ENCODE peak calls at places on chromosomes 11 and 22, in six cellular contexts. H is transverse colon, T is lower lobe of right lung, B is stomach, C is B cell, O is HFFc6. I is an unnamed sample.
A peak's percentile ranks its signal among the peaks of the same experiment; 100 is the strongest.

GRCh38 chr11:64869571-64870175 is 8.7 kb downstream of the EHD1 start:
- DNase-seq in H (no peak), T (no peak), B (no peak), C (no peak), O (no peak), I (no peak)

GRCh38 chr22:41345807-41346335 is 35.9 kb upstream of the TEF start:
- DNase-seq in H (no peak), T (no peak), B (no peak), C (no peak), O (no peak), I (no peak)

GRCh38 chr11:37182036-37182435 is 584.0 kb upstream of the RAG2 start:
- DNase-seq in H (no peak), T (no peak), B (no peak), C (no peak), O (no peak), I (no peak)

GRCh38 chr11:78187366-78188011 is 937 bp downstream of the KCTD21 start:
- DNase-seq in H (no peak), T (no peak), B (no peak), C (no peak), O (no peak), I (no peak)

GRCh38 chr22:28799834-28800307 is 498 bp downstream of the XBP1 start:
- DNase-seq in H (peak; percentile 73), T (peak; percentile 83), B (peak; percentile 72), C (no peak), O (peak; percentile 22), I (peak; percentile 45)

GRCh38 chr11:6353367-6353987 is 33.2 kb upstream of the CAVIN3 start:
- DNase-seq in H (peak; percentile 55), T (peak; percentile 60), B (peak; percentile 75), C (peak; percentile 70), O (peak; percentile 7), I (no peak)

GRCh38 chr11:69007978-69008381 is 5.1 kb downstream of the MRGPRF start:
- DNase-seq in H (no peak), T (peak; percentile 37), B (no peak), C (no peak), O (no peak), I (no peak)

GRCh38 chr11:57321996-57322880 is 2.5 kb downstream of the TNKS1BP1 start:
- DNase-seq in H (peak; percentile 90), T (peak; percentile 92), B (peak; percentile 88), C (no peak), O (peak; percentile 98), I (peak; percentile 97)

GRCh38 chr11:34111722-34112270 is 6.4 kb downstream of the NAT10 start:
- DNase-seq in H (no peak), T (no peak), B (no peak), C (no peak), O (no peak), I (no peak)

GRCh38 chr11:25052844-25053243 is 556.0 kb downstream of the LUZP2 start:
- DNase-seq in H (no peak), T (no peak), B (no peak), C (no peak), O (no peak), I (no peak)

GRCh38 chr11:790721-791564 is 1.1 kb upstream of the CEND1 start:
- DNase-seq in H (no peak), T (no peak), B (no peak), C (no peak), O (peak; percentile 22), I (no peak)

DNA sequence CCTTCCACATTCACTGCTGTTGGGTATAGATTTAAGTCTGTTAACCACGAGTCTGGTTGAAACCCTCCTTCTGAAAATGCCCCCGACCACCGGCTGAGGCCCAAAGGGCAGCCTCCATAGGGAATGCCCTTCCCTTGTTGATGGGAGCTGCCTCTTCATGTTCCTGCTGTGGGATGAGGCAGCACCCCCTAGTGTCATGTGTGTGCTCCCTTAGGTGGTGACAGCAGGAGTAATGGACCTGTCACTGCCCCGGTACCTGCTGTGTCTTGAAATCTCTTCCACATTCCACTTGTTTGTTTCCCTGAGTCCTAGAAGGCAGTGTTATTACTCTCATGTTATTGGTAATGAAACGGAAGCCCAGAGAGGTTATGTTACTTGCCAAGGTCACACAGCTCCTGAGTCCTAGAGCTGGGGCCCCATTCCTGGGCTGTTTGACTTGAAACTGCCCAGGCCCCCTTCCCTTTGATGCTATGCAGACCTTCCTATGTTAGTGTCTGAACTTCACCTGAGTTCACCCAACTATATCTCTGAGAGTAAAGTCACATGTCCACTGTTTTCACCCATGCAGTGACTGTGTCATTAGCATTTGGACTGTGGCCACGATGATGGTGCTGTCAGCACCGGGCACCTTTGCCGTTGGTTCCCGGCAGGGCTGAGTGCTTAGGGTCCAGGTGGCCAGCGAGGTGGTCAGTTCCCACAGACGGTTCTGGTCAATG is 234.3 kb downstream of the TBC1D22A start:
- DNase-seq in H (no peak), T (no peak), B (no peak), C (no peak), O (peak; percentile 3), I (no peak)
- TF ChIP-seq CTCF in H (no peak), T (no peak), B (no peak), C (no peak), O (peak; percentile 62), I (no peak)

GRCh38 chr11:115219378-115219777 is 284.8 kb downstream of the CADM1 start:
- DNase-seq in H (no peak), T (no peak), B (no peak), C (no peak), O (no peak), I (no peak)

GRCh38 chr11:115217726-115218311 is 286.4 kb downstream of the CADM1 start:
- DNase-seq in H (no peak), T (no peak), B (no peak), C (no peak), O (no peak), I (no peak)

GRCh38 chr11:115213007-115213406 is 291.2 kb downstream of the CADM1 start:
- DNase-seq in H (no peak), T (no peak), B (no peak), C (no peak), O (no peak), I (no peak)

GRCh38 chr11:115214644-115215305 is 289.4 kb downstream of the CADM1 start:
- DNase-seq in H (no peak), T (no peak), B (no peak), C (no peak), O (no peak), I (no peak)

DNA sequence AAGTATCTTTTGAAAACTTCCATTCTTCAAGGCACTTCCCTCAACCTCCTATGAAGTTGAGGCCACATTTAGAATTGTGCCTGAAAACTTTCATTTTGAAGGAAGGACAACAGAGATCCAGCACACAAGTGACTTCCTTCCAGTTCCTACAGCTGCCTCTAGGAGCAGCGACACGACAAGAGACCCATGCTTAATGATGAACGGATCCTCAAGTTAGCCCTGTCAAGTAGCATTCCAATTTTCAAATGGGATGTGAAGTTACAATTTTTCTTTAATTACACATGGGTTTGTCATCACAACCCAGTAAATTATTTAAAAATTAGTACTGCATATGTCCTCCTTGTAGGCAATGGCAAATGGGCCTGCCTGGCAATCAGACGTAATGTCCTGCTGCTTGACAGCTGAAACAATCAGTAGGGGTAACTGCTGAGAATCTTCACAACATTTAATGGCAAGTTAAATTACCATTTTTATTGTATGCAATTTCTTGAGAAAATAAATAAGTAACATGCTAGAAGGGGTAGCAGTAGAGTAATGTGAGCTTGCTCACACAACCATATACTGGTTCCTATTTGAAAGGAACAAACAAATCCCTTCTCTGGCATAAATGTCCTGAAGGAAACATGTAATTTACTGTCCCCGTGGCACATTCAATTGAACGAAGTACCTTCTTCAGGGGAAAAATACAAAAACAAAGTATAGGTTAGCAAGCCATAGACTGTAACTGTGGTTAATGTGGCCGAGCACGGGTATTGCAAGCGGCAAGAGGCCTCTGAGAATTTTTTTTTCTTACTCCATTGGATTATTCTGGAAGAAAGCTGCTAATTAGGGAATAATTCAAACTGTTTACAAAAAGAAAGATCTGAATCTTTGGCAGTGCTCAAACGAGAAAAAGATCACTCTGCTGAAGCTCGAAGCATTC is 288.3 kb downstream of the CADM1 start:
- DNase-seq in H (no peak), T (no peak), B (no peak), C (no peak), O (no peak), I (no peak)
- TF ChIP-seq CTCF in H (peak; percentile 15), T (peak; percentile 13), B (no peak), C (no peak), O (no peak), I (no peak)

DNA sequence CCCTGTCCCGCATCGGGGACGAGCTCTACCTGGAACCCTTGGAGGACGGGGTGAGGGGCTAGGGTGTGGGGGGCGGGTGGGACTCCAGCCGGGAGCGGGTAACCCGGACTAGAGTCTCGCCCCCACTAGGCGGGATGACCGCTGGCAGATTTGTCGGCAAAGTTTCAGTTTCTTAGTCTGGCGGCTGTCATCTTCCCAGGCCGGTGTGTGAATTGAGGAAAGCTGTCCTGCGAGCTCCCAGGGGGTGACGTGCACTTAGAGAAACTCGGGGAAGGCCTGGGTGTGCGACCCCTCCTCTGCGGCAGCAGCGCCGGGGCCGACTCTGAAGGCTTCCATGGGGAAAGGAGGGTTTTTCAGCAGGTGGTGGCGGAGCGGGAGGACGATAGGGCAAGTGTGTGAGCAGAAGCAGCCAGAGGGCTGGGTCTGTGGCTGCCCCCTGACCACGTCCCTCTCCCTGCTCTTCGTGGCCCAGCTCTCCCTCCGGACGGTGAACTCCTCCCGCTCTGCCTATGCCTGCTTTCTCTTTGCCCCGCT is 463 bp downstream of the RAD9A start:
- DNase-seq in H (no peak), T (peak; percentile 51), B (no peak), C (no peak), O (no peak), I (no peak)
- TF ChIP-seq CTCF in H (no peak), T (no peak), B (no peak), C (no peak), O (no peak), I (no peak)

DNA sequence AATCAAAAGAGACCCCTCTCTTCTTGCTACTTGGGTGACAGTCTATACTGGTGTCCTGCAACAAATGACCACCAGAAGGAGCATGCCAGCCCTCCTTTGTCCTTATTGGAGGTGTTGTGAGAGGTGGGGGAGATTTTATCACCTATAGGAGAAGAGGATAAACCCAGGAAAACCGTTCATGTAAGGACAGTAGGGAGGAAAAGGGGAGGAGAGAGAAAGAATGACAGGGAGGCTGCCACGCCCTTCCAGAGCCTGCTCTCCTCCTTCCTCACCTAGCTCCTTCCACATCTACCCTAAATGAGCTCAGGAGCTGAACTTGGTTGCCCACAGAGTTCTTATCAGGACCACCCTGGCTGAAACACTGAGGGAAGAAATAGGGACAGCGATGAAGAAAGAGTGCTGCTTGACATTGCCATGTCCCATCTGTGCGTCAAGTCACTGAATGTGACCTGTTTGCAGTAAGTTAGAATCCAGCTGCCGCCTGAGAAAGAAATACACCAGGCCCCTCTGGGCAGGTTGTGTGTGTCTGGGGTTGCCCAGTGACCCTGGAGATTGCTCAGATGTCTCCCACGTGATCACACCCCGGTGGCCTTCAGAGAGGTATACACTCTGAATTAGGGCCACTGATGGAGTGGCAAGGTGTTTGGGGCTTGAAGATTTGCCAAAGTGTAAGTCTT is 40.4 kb upstream of the ETS1 start:
- DNase-seq in H (no peak), T (no peak), B (no peak), C (no peak), O (no peak), I (no peak)
- TF ChIP-seq CTCF in H (no peak), T (no peak), B (no peak), C (no peak), O (peak; percentile 19), I (no peak)

I was measured in AG09319.